ENCODE peak calls at places on chromosomes 5 and 9, in eight cellular contexts. U, O, N, G, I, D, Q and K are unnamed samples.
A peak's percentile ranks its signal among the peaks of the same experiment; 100 is the strongest.

GRCh38 chr5:18314192-18314778 is 680.0 kb downstream of the TAF11L14 start:
- DNase-seq in U (peak; percentile 46), O (peak; percentile 33), N (no peak), G (no peak), I (peak; percentile 20), D (peak; percentile 29), Q (no peak), K (peak; percentile 1)

GRCh38 chr5:80797428-80798024 is 142.7 kb upstream of the DHFR start:
- DNase-seq in U (no peak), O (no peak), N (no peak), G (no peak), I (no peak), D (no peak), Q (no peak), K (no peak)

GRCh38 chr5:118775790-118776499 is 212.4 kb downstream of the DTWD2 start:
- DNase-seq in U (no peak), O (no peak), N (no peak), G (no peak), I (no peak), D (no peak), Q (no peak), K (no peak)

GRCh38 chr5:51889703-51890102 is 506.5 kb downstream of the ISL1 start:
- DNase-seq in U (no peak), O (no peak), N (no peak), G (no peak), I (no peak), D (no peak), Q (no peak), K (no peak)

GRCh38 chr5:36647046-36647445 is 40.6 kb downstream of the SLC1A3 start:
- DNase-seq in U (no peak), O (no peak), N (no peak), G (no peak), I (no peak), D (peak; percentile 10), Q (no peak), K (no peak)

GRCh38 chr5:180719781-180720180 is 20.1 kb downstream of the OR2Y1 start:
- DNase-seq in U (no peak), O (no peak), N (no peak), G (no peak), I (no peak), D (no peak), Q (no peak), K (no peak)

GRCh38 chr9:14831661-14832060 is 78.6 kb downstream of the FREM1 start:
- DNase-seq in U (no peak), O (no peak), N (no peak), G (no peak), I (no peak), D (no peak), Q (no peak), K (no peak)

GRCh38 chr5:100553209-100553608 is 18.0 kb downstream of the FAM174A start:
- DNase-seq in U (no peak), O (no peak), N (no peak), G (no peak), I (peak; percentile 23), D (no peak), Q (no peak), K (no peak)

GRCh38 chr9:110049699-110050450 is 158.1 kb downstream of the C9orf152 start:
- DNase-seq in U (peak; percentile 47), O (no peak), N (peak; percentile 41), G (peak; percentile 48), I (no peak), D (peak; percentile 21), Q (no peak), K (peak; percentile 27)

GRCh38 chr5:91383956-91384300 is 811 bp upstream of the ARRDC3 start:
- DNase-seq in U (no peak), O (no peak), N (peak; percentile 57), G (no peak), I (no peak), D (no peak), Q (peak; percentile 32), K (peak; percentile 27)

GRCh38 chr5:53008751-53009150 is 19.6 kb downstream of the ITGA2 start:
- DNase-seq in U (no peak), O (peak; percentile 33), N (no peak), G (no peak), I (peak; percentile 84), D (peak; percentile 36), Q (no peak), K (no peak)

GRCh38 chr5:40656766-40657165 is 22.9 kb upstream of the PTGER4 start:
- DNase-seq in U (no peak), O (no peak), N (no peak), G (no peak), I (no peak), D (no peak), Q (no peak), K (no peak)

GRCh38 chr5:57316798-57317327 is 143.0 kb downstream of the GPBP1 start:
- DNase-seq in U (peak; percentile 99), O (peak; percentile 7), N (peak; percentile 27), G (no peak), I (peak; percentile 100), D (peak; percentile 12), Q (no peak), K (peak; percentile 23)

GRCh38 chr9:127561491-127562270 is 50.4 kb upstream of the STXBP1 start:
- DNase-seq in U (peak; percentile 97), O (peak; percentile 95), N (peak; percentile 82), G (peak; percentile 79), I (peak; percentile 99), D (no peak), Q (peak; percentile 52), K (peak; percentile 91)

GRCh38 chr5:173001229-173001841 is 17.8 kb downstream of the ATP6V0E1 start:
- DNase-seq in U (no peak), O (no peak), N (no peak), G (no peak), I (no peak), D (no peak), Q (no peak), K (no peak)

GRCh38 chr5:1643651-1644392 is 120.1 kb upstream of the LPCAT1 start:
- DNase-seq in U (no peak), O (no peak), N (no peak), G (peak; percentile 57), I (no peak), D (no peak), Q (no peak), K (no peak)

GRCh38 chr5:57177479-57178156 is 3.8 kb downstream of the GPBP1 start:
- DNase-seq in U (no peak), O (no peak), N (no peak), G (no peak), I (no peak), D (no peak), Q (no peak), K (no peak)

GRCh38 chr5:106269252-106269843 is 1401.4 kb downstream of the EFNA5 start:
- DNase-seq in U (peak; percentile 55), O (peak; percentile 31), N (no peak), G (no peak), I (peak; percentile 57), D (no peak), Q (no peak), K (no peak)
- TF ChIP-seq CTCF in U (peak; percentile 71), O (peak; percentile 48), N (no peak), G (peak; percentile 73), I (peak; percentile 71), D (peak; percentile 43), Q (no peak), K (no peak)

GRCh38 chr9:130484362-130485072 is 39.8 kb downstream of the ASS1 start:
- DNase-seq in U (no peak), O (no peak), N (no peak), G (no peak), I (no peak), D (no peak), Q (no peak), K (no peak)
- TF ChIP-seq CTCF in U (no peak), O (no peak), N (no peak), G (no peak), I (no peak), D (no peak), Q (no peak), K (no peak)

DNA sequence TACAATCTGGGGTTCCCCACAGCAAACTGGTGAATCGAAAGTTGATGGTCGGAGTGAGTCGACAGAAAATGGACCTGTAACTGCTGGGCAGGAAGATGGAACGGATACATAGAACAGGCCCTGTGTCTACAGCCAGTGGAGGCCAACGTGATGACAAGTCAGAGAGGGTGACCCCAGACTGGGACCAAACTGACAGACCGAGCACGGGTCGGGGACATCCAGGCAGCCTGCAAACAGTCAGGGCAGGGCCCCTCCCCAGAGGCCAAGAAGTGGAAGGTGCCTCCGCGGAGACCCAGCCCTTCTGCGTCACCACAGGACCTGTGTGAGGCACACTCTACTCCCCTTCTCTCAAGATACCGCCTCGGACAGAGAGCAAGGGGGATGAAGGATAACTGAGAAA is 25.1 kb upstream of the FANCC start:
- DNase-seq in U (no peak), O (no peak), N (no peak), G (no peak), I (no peak), D (no peak), Q (no peak), K (no peak)
- TF ChIP-seq CTCF in U (no peak), O (no peak), N (no peak), G (no peak), I (no peak), D (no peak), Q (no peak), K (no peak)

DNA sequence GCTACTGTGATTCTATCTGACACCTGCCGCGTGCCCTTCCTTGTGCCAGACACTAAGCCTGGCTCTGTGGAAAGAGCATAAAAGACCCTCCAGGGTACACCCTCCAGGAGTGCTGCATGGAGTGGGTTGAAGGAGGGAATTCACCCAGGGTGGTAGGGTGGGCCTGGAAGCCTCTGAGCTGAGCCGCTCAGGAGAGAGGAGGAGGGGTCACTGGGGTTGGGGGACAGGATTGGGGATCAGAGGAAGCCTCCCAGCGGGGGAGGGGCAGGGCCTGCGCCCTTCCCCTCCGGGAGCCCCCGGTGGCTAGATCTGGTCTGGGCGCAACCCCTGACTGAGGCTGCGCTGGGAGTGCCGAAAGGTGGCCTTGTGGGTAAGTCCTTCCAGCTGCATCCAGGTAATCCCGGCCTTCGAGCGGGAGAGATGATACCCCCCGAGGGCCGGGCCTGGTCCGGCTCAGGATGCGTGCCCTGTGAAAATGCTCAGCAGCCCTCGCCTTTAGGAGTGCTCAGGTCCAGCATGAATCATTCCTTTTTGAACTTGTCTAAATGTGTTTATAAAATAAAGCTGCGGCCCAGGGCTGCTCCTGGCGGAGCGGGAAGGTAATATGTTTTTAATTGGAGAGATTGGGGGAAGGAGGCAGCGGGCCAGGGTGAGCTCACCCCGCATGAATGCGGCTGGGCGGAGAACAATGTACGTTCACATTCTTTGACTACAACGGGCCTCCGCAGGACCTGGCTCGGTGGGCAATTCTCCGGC is 118.1 kb upstream of the SMIM23 start:
- DNase-seq in U (peak; percentile 77), O (no peak), N (no peak), G (peak; percentile 84), I (peak; percentile 72), D (no peak), Q (no peak), K (peak; percentile 57)
- TF ChIP-seq CTCF in U (peak; percentile 21), O (no peak), N (no peak), G (peak; percentile 23), I (peak; percentile 14), D (no peak), Q (no peak), K (no peak)

GRCh38 chr5:19676895-19677294 is 311.1 kb downstream of the CDH18 start:
- DNase-seq in U (peak; percentile 1), O (no peak), N (no peak), G (no peak), I (no peak), D (no peak), Q (no peak), K (no peak)
- TF ChIP-seq CTCF in U (no peak), O (no peak), N (no peak), G (no peak), I (no peak), D (no peak), Q (no peak), K (no peak)

GRCh38 chr9:130433168-130433946 is 11.4 kb upstream of the ASS1 start:
- DNase-seq in U (peak; percentile 49), O (peak; percentile 68), N (no peak), G (peak; percentile 79), I (peak; percentile 39), D (peak; percentile 84), Q (peak; percentile 16), K (peak; percentile 61)
- TF ChIP-seq CTCF in U (no peak), O (peak; percentile 44), N (peak; percentile 64), G (peak; percentile 78), I (peak; percentile 53), D (peak; percentile 38), Q (peak; percentile 15), K (peak; percentile 51)